ENCODE peak calls at places on chromosomes 1 and 21, in five cellular contexts. S is HFFc6; T is posterior cingulate gyrus; F is stimulated activated CD4-positive, alpha-beta T cell treated with anti-CD3 and anti-CD28 coated beads, Interleukin-12 subunit alpha, Interleukin-12 subunit beta, amount 100 ng/mL, for 24 hours; R is HCEC 1CT. K is an unnamed sample.

GRCh38 chr1:16886860-16887605 is 8.7 kb upstream of the RNU1-2 start:
- DNase-seq in T (no peak), S (no peak), R (no peak), F (no peak), K (no peak)

GRCh38 chr1:172536256-172536655 is 3.3 kb downstream of the SUCO start:
- DNase-seq in T (no peak), R (no peak), S (no peak), F (no peak), K (no peak)

GRCh38 chr1:9302745-9303524 is 10.2 kb downstream of the SPSB1 start:
- DNase-seq in R (peak), S (peak), F (no peak), T (no peak), K (no peak)

GRCh38 chr21:41830145-41830707 is 48.9 kb downstream of the PRDM15 start:
- DNase-seq in R (no peak), F (no peak), T (no peak), S (no peak), K (no peak)

GRCh38 chr1:157279157-157280140 is 141.3 kb upstream of the ETV3 start:
- DNase-seq in S (no peak), T (no peak), R (no peak), F (no peak), K (no peak)

GRCh38 chr1:203189951-203190352 is 3.4 kb upstream of the CHI3L1 start:
- DNase-seq in F (no peak), T (no peak), S (no peak), R (peak), K (no peak)

GRCh38 chr1:247387096-247387495 is 28.9 kb upstream of the NLRP3 start:
- DNase-seq in T (no peak), S (no peak), R (no peak), F (no peak), K (no peak)

GRCh38 chr1:180228648-180229482 is 1.2 kb upstream of the LHX4 start:
- DNase-seq in T (no peak), F (no peak), S (no peak), R (no peak), K (no peak)

GRCh38 chr1:212482352-212483153 is 49.8 kb downstream of the NENF start:
- DNase-seq in R (no peak), F (no peak), T (no peak), S (peak), K (no peak)

GRCh38 chr1:28926629-28927441 is 12.5 kb downstream of the EPB41 start:
- DNase-seq in F (no peak), S (no peak), T (no peak), R (no peak), K (no peak)

GRCh38 chr21:35840197-35840799 is 220.0 kb downstream of the SETD4 start:
- DNase-seq in S (peak), T (no peak), F (peak), R (peak), K (peak)

GRCh38 chr1:180562582-180562981 is 3.8 kb downstream of the OVAAL start:
- DNase-seq in R (no peak), T (no peak), F (no peak), S (no peak), K (no peak)

GRCh38 chr1:12112711-12113161 is 49.6 kb downstream of the TNFRSF8 start:
- DNase-seq in T (peak), R (no peak), S (peak), F (no peak), K (no peak)

GRCh38 chr1:111738133-111738435 is 1.1 kb downstream of the INKA2 start:
- DNase-seq in F (no peak), T (no peak), S (no peak), R (no peak), K (no peak)

GRCh38 chr1:44237721-44238457 is 24.6 kb downstream of the DMAP1 start:
- DNase-seq in T (no peak), F (peak), S (peak), R (peak), K (no peak)

K was measured in thoracic aorta.